ENCODE peak calls at places on chromosomes 13 and 19, in seven cellular contexts. N is NB4, J is Peyer's patch, I is hippocampal formation, E is sciatic nerve, T is Right ventricle myocardium inferior, O is heart right ventricle. H is an unnamed sample.
A peak's percentile ranks its signal among the peaks of the same experiment; 100 is the strongest.

GRCh38 chr19:409006-409514 is at the start of gene C2CD4C:
- DNase-seq in I (no peak), J (no peak), E (peak; percentile 59), N (peak; percentile 23), O (no peak), T (peak; percentile 55), H (peak; percentile 50)

GRCh38 chr19:1408300-1409203 is 1.2 kb downstream of the DAZAP1 start:
- DNase-seq in J (peak; percentile 39), T (peak; percentile 83), E (no peak), I (no peak), O (peak; percentile 60), N (peak; percentile 62), H (peak; percentile 70)

GRCh38 chr19:2550431-2551171 is 74.7 kb downstream of the GADD45B start:
- DNase-seq in J (no peak), I (peak; percentile 24), N (no peak), T (peak; percentile 68), E (peak; percentile 61), O (peak; percentile 45), H (no peak)

GRCh38 chr19:49662011-49662410 is 3.6 kb downstream of the IRF3 start:
- DNase-seq in O (no peak), T (peak; percentile 25), N (no peak), E (no peak), J (no peak), I (no peak), H (no peak)

GRCh38 chr19:5154129-5154798 is 185.4 kb downstream of the KDM4B start:
- DNase-seq in J (peak; percentile 57), T (peak; percentile 67), O (peak; percentile 34), I (no peak), N (peak; percentile 45), E (no peak), H (peak; percentile 76)

GRCh38 chr13:27083183-27083582 is 88.4 kb downstream of the USP12 start:
- DNase-seq in N (no peak), O (no peak), E (no peak), I (no peak), T (no peak), J (no peak), H (no peak)

GRCh38 chr19:485122-485521 is 11.2 kb upstream of the MADCAM1 start:
- DNase-seq in E (no peak), T (no peak), I (no peak), N (no peak), J (no peak), O (no peak), H (no peak)

GRCh38 chr13:113053376-113053775 is 52.2 kb upstream of the F7 start:
- DNase-seq in T (peak; percentile 37), J (no peak), E (no peak), N (no peak), O (peak; percentile 3), I (no peak), H (no peak)

GRCh38 chr19:18419699-18420460 is 682 bp downstream of the SSBP4 start:
- DNase-seq in I (no peak), T (no peak), O (no peak), N (peak; percentile 55), J (peak; percentile 62), E (peak; percentile 76), H (peak; percentile 70)

GRCh38 chr13:50543767-50544166 is 299.7 kb downstream of the DLEU7 start:
- DNase-seq in E (no peak), T (no peak), I (no peak), J (no peak), O (no peak), N (no peak), H (no peak)

H was measured in stimulated activated CD8-positive, alpha-beta memory T cell treated with anti-CD3 and anti-CD28 coated beads, Interleukin-4, amount 100 ng/mL, for 48 hours.